ENCODE peak calls at places on chromosomes 2 and 18, in eight cellular contexts. T, S, J, C, X, Z, K and V are unnamed samples.

GRCh38 chr2:239055756-239056493 is 208.0 kb downstream of the TWIST2 start:
- DNase-seq in T (no peak), S (no peak), J (no peak), C (no peak), X (peak), Z (no peak), K (no peak), V (no peak)

GRCh38 chr2:216740557-216741222 is 45.3 kb upstream of the IGFBP5 start:
- DNase-seq in T (peak), S (peak), J (no peak), C (no peak), X (no peak), Z (no peak), K (no peak), V (no peak)

GRCh38 chr2:28391564-28392296 is 928 bp upstream of the FOSL2 start:
- DNase-seq in T (peak), S (peak), J (peak), C (peak), X (peak), Z (peak), K (peak), V (peak)

GRCh38 chr2:56148825-56149224 is 35.0 kb upstream of the CCDC85A start:
- DNase-seq in T (no peak), S (no peak), J (no peak), C (no peak), X (no peak), Z (no peak), K (no peak), V (no peak)

GRCh38 chr2:241173557-241173956 is 14.9 kb upstream of the ANO7 start:
- DNase-seq in T (no peak), S (no peak), J (no peak), C (no peak), X (no peak), Z (no peak), K (no peak), V (no peak)

GRCh38 chr2:46847185-46847710 is 68.4 kb downstream of the MCFD2 start:
- DNase-seq in T (peak), S (peak), J (no peak), C (no peak), X (peak), Z (no peak), K (no peak), V (peak)

GRCh38 chr2:43300781-43301586 is 74.6 kb upstream of the ZFP36L2 start:
- DNase-seq in T (peak), S (no peak), J (no peak), C (no peak), X (peak), Z (no peak), K (no peak), V (no peak)

GRCh38 chr2:236875906-236876505 is 209.7 kb upstream of the COPS8 start:
- DNase-seq in T (no peak), S (no peak), J (no peak), C (no peak), X (peak), Z (no peak), K (no peak), V (peak)

GRCh38 chr2:237359894-237360780 is 53.8 kb downstream of the COL6A3 start:
- DNase-seq in T (no peak), S (no peak), J (no peak), C (no peak), X (no peak), Z (no peak), K (peak), V (no peak)

GRCh38 chr2:223998983-223999382 is 40.1 kb downstream of the SERPINE2 start:
- DNase-seq in T (no peak), S (no peak), J (no peak), C (no peak), X (no peak), Z (no peak), K (no peak), V (no peak)

GRCh38 chr2:140714586-140714985 is 1416.2 kb downstream of the LRP1B start:
- DNase-seq in T (no peak), S (no peak), J (no peak), C (no peak), X (no peak), Z (no peak), K (no peak), V (no peak)

GRCh38 chr2:20990446-20990988 is 53.4 kb downstream of the APOB start:
- DNase-seq in T (no peak), S (no peak), J (no peak), C (no peak), X (no peak), Z (no peak), K (no peak), V (no peak)

GRCh38 chr18:29811519-29811918 is 1231.0 kb downstream of the DSC3 start:
- DNase-seq in T (no peak), S (no peak), J (no peak), C (no peak), X (no peak), Z (no peak), K (no peak), V (no peak)

GRCh38 chr2:127721311-127721977 is 20.1 kb downstream of the SFT2D3 start:
- DNase-seq in T (no peak), S (peak), J (no peak), C (no peak), X (peak), Z (no peak), K (no peak), V (no peak)

GRCh38 chr2:236625156-236625690 is 55.6 kb downstream of the ACKR3 start:
- DNase-seq in T (no peak), S (no peak), J (no peak), C (no peak), X (no peak), Z (no peak), K (no peak), V (no peak)

GRCh38 chr18:37419272-37419671 is 146.3 kb downstream of the CELF4 start:
- DNase-seq in T (no peak), S (peak), J (no peak), C (peak), X (peak), Z (no peak), K (no peak), V (no peak)

GRCh38 chr2:158667567-158667966 is 127.5 kb upstream of the DAPL1 start:
- DNase-seq in T (no peak), S (peak), J (no peak), C (no peak), X (peak), Z (no peak), K (no peak), V (no peak)

GRCh38 chr2:142315353-142315752 is 184.5 kb upstream of the LRP1B start:
- DNase-seq in T (no peak), S (no peak), J (no peak), C (no peak), X (peak), Z (no peak), K (no peak), V (no peak)

GRCh38 chr18:35241523-35241804 is 630 bp downstream of the ZNF397 start:
- DNase-seq in T (no peak), S (no peak), J (no peak), C (no peak), X (no peak), Z (no peak), K (no peak), V (no peak)

DNA sequence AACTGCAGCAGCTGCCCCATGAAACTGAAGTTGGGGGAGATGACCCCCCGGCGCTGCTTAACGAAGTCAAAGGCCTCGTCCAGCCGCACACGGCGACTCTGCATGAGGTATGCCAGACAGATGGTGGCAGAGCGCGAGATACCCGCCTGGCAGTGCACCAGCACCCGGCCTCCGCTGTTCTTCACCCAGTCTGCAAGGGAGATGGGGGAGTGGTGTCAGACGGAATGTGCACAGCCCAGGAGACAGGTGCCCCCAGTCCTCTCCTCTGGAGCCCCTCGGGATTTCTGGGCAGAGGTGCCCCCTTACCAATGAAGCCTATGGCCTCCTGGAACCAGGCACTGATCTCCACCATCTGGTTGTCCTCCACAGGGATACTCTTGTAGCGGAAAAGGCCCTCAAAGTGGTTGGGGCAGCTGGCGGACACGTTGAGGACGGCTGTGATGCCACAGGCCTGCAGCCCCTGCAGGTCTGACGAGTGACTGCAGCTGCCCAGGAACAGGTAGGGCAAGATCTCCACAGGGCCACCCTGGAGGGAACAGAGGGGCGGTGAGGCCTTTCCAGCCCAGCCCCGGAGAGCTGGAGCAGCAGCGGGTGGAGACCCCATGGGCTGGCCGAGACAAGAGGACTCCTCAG is 1.3 kb downstream of the DUSP2 start:
- DNase-seq in T (no peak), S (no peak), J (peak), C (peak), X (peak), Z (peak), K (peak), V (no peak)
- H3K9ac ChIP-seq in T (no peak), S (no peak), J (no peak), C (peak), X (no peak), Z (peak), K (no peak), V (peak)

DNA sequence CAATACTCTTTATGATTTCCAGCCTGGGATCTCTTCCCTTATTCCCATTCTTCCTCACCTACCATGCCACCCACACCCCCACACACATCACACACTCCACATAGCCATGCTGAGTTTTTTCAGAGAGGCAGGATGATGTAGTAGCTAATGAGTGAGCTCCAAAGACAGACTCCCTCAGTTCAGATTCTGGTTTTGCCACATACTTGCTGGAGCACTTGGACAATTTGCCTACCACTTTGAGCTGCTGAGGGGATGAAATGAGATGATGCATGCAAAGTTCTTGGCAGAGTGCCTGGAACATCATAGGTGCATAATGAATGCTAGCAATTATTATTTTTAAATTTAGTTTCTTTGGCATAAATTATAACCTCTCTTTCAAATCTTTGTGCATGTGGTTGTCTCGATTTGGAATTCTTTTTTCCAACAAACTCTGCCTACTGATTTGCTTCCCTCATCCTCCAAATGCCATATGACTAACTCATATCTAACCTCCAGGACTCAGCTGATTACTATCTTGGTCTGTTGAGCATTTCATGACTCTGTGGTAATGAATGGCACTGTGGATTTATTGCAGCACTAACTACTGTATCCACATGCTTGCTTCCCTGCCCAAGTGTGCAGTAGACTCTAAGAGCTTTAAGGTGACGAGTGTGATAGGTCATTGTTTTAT is 99.2 kb downstream of the TACR1 start:
- DNase-seq in T (no peak), S (peak), J (no peak), C (no peak), X (peak), Z (peak), K (no peak), V (no peak)
- H3K27ac ChIP-seq in T (no peak), S (no peak), J (no peak), C (no peak), X (peak), Z (no peak), K (no peak), V (no peak)

GRCh38 chr2:73282924-73283544 is 1.2 kb downstream of the FBXO41 start:
- DNase-seq in T (no peak), S (no peak), J (no peak), C (no peak), X (no peak), Z (no peak), K (peak), V (no peak)
- H3K9ac ChIP-seq in T (peak), S (no peak), J (peak), C (no peak), X (peak), Z (peak), K (no peak), V (no peak)

DNA sequence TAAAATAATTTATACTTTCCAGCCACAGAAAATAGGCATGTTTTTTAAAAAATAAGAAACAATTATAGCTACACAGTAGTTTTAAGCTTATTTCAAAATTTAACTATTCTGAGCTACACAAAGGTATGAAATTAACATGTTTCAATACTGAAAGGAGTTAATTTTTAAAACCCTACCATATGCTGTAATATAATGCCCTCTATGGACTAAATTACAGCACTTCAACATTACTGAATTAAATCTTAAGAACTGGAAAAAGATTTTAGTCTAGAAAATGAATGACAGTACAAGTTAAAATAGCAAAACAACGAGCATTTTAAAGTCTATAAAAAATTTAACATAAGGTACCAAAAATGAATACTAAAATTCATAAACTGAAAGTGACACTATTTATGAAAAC is 36.3 kb downstream of the RTN4 start:
- DNase-seq in T (no peak), S (no peak), J (no peak), C (no peak), X (no peak), Z (peak), K (no peak), V (no peak)
- H3K27ac ChIP-seq in T (peak), S (no peak), J (no peak), C (no peak), X (no peak), Z (peak), K (no peak), V (no peak)